ENCODE peak calls at places on chromosomes 12 and 14, in five cellular contexts. A is OCI-LY7, Z is GM23248, L is hepatocyte, D is neural progenitor cell. E is an unnamed sample.

GRCh38 chr12:111204684-111205305 is 164.1 kb downstream of the PHETA1 start:
- DNase-seq in Z (no peak), L (no peak), D (no peak), A (no peak), E (no peak)

GRCh38 chr14:53409974-53410373 is 256.9 kb upstream of the DDHD1 start:
- DNase-seq in D (no peak), L (no peak), Z (peak; percentile 68), A (no peak), E (no peak)

GRCh38 chr14:55454264-55455151 is 14.1 kb upstream of the TBPL2 start:
- DNase-seq in Z (peak; percentile 64), D (peak; percentile 16), A (no peak), L (peak; percentile 72), E (peak; percentile 79)

GRCh38 chr12:10406725-10407124 is 2.8 kb downstream of the KLRC4 start:
- DNase-seq in D (no peak), L (no peak), Z (no peak), A (peak; percentile 66), E (no peak)

GRCh38 chr12:79420146-79420618 is 270.6 kb downstream of the PAWR start:
- DNase-seq in L (peak; percentile 80), D (peak; percentile 47), A (peak; percentile 14), Z (peak; percentile 94), E (no peak)

GRCh38 chr12:60205500-60205899 is 609.7 kb downstream of the SLC16A7 start:
- DNase-seq in D (peak; percentile 10), Z (peak; percentile 65), L (peak; percentile 17), A (no peak), E (no peak)

GRCh38 chr14:36713960-36714703 is 52.5 kb downstream of the PAX9 start:
- DNase-seq in Z (no peak), L (no peak), D (no peak), A (no peak), E (no peak)

GRCh38 chr12:22262309-22262708 is 72.2 kb downstream of the ST8SIA1 start:
- DNase-seq in Z (no peak), L (no peak), A (no peak), D (peak; percentile 51), E (no peak)

GRCh38 chr14:91395998-91396660 is 21.5 kb downstream of the CCDC88C start:
- DNase-seq in A (no peak), L (no peak), D (no peak), Z (no peak), E (no peak)
- H4K20me1 ChIP-seq in A (peaks cover 42% of the 10 kb centered on the region), L (no peaks in the 10 kb centered on the region), D (peaks cover 90% of the 10 kb centered on the region), Z (no peaks in the 10 kb centered on the region), E (no peaks in the 10 kb centered on the region)

DNA sequence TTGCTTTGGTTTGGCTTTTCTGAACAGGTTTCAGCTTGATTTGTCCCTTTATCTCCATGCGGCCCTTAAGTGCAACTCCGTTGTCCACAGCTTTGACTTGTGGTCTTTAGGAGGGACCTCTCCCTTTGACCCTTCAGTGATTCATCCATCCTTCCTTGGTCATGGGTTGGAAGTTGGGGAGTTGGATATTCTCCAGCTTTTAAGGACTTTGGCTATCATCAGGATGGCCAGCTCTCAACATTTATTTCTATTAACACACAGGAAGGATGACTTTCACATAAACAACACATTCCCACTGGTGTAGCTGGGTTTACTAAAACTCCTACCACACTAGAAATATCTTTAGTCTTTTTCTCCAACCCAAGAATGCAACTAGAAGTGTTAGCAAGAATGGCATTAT is 50.9 kb upstream of the E2F7 start:
- DNase-seq in D (no peak), L (no peak), A (no peak), Z (peak; percentile 40), E (no peak)
- TF ChIP-seq EZH2phosphoT487 in D (no peak), L (no peak), A (no peak), Z (no peak), E (no peak)

GRCh38 chr14:95498622-95499353 is 17.7 kb downstream of the SYNE3 start:
- DNase-seq in A (no peak), D (no peak), Z (no peak), L (peak; percentile 54), E (peak; percentile 41)

GRCh38 chr14:95502381-95502950 is 14.0 kb downstream of the SYNE3 start:
- DNase-seq in Z (no peak), D (no peak), L (no peak), A (no peak), E (no peak)

GRCh38 chr14:95499354-95499750 is 17.1 kb downstream of the SYNE3 start:
- DNase-seq in Z (no peak), L (no peak), D (no peak), A (no peak), E (no peak)

GRCh38 chr14:95500201-95500681 is 16.2 kb downstream of the SYNE3 start:
- DNase-seq in Z (no peak), D (no peak), L (no peak), A (no peak), E (no peak)

GRCh38 chr14:95500772-95501401 is 15.6 kb downstream of the SYNE3 start:
- DNase-seq in D (no peak), A (no peak), L (peak; percentile 61), Z (peak; percentile 96), E (no peak)
- H4K20me1 ChIP-seq in D (no peaks in the 10 kb centered on the region), A (no peaks in the 10 kb centered on the region), L (no peaks in the 10 kb centered on the region), Z (no peaks in the 10 kb centered on the region), E (no peaks in the 10 kb centered on the region)

DNA sequence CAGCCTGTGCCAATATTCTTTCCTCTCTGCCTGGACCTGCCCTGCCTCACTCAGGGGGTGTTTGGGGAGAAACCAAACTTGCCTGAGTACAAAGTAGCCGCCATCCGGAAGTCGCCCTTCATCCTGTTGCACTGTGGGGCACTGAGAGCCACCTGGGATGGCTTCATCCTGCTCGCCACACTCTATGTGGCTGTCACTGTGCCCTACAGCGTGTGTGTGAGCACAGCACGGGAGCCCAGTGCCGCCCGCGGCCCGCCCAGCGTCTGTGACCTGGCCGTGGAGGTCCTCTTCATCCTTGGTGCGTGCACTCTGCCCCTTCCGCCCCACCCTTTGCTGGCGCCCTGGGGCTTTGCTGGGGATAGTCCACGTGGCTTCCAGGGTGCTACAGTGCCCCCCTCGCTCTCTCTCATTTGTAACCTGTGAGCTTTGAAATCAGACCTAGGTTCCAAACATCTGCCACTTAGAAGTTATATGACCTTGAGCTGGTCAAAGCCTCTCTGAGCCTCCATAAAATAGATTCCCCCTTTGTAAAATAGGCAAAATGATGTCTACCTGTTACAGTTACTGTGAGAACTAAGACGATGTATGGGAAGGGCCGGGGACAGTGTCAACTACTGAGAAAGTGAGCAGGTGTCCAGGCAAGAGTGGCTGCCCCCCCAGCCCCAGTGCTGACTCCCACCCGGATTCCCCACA is 4.5 kb downstream of the KCNH3 start:
- DNase-seq in Z (no peak), A (no peak), D (no peak), L (no peak), E (peak; percentile 33)
- TF ChIP-seq EZH2phosphoT487 in Z (no peak), A (no peak), D (no peak), L (no peak), E (no peak)

E was measured in SK-N-SH.